ENCODE peak calls at places on chromosomes 12 and 14, in five cellular contexts. J is caudate nucleus; W is dorsolateral prefrontal cortex; M is neuronal stem cell; A is effector memory CD4-positive, alpha-beta T cell. U is an unnamed sample.

GRCh38 chr12:91361864-91362263 is 179.2 kb upstream of the DCN start:
- DNase-seq in M (peak; percentile 15), W (no peak), A (no peak), J (no peak), U (no peak)

GRCh38 chr14:103104654-103105511 is 10.4 kb downstream of the EXOC3L4 start:
- DNase-seq in A (peak; percentile 42), M (no peak), W (no peak), J (no peak), U (peak; percentile 50)

GRCh38 chr14:83874662-83875061 is 1655.3 kb upstream of the FLRT2 start:
- DNase-seq in M (no peak), W (no peak), A (no peak), J (no peak), U (no peak)

GRCh38 chr12:95859344-95859816 is 628 bp downstream of the SNRPF start:
- DNase-seq in W (no peak), A (no peak), M (peak; percentile 12), J (no peak), U (no peak)

GRCh38 chr12:65825573-65826512 is 1.6 kb downstream of the HMGA2 start:
- DNase-seq in A (no peak), W (no peak), M (peak; percentile 48), J (no peak), U (peak; percentile 21)

GRCh38 chr14:96582995-96583394 is 80.8 kb downstream of the PAPOLA start:
- DNase-seq in J (no peak), W (no peak), A (no peak), M (no peak), U (no peak)

GRCh38 chr14:23631702-23632460 is 4.3 kb upstream of the DHRS2 start:
- DNase-seq in J (peak; percentile 6), M (peak; percentile 84), A (peak; percentile 23), W (peak; percentile 73), U (peak; percentile 72)

GRCh38 chr14:70698288-70698687 is 56.6 kb downstream of the TTC9 start:
- DNase-seq in A (no peak), W (no peak), J (no peak), M (no peak), U (no peak)

DNA sequence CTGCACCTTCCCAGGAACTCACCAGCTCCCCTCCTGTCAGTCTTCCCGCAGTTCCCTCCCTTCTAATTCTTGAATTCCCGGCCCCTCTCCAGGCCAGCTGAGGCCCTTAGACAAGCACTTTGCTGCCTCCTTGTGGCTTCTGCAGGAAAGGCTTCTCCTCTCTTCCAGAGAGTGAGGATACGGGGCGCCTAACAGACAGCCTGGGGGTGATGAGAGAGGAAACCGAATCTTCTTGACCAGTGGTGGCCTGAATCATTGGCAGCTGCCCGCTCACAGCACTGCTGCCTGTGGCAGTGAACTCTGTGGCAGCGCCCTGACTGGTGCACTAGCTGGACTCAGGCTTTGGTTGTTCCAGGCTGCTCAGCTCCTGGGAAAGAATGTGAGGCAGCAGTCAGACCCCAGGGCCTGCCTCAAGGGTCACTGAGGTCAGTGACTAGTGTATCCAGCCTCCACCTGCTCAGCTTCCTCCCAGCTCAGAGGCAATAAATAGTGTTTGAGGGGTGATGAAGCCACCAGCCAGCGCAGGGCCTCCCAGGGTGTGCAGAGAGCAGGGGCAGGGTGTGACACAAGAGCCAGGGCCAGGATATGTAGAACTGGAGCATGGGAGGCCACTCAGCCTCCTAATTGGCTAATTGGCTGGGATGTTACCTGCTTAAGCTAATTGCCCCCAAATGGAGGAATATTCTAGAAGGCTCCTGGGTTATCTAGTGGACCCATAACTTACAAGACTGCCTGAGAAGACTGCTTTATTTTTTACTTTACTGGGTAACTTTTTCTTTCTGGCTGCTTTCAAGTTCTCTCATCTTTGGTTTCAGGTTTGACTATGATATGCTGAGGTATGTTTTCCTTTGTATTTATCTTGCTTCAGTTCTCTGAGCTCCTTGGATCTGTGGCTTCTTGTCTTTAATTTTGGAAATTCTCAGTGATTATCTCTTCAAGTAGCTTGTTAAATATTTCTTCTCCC is 12.9 kb upstream of the MCRS1 start:
- DNase-seq in W (peak; percentile 83), M (peak; percentile 91), A (peak; percentile 13), J (no peak), U (peak; percentile 45)
- H3K27ac ChIP-seq in W (no peak overlapping the region), M (peak overlapping the region; percentile 86), A (no peak overlapping the region), J (no peak overlapping the region), U (peak overlapping the region; percentile 45)

DNA sequence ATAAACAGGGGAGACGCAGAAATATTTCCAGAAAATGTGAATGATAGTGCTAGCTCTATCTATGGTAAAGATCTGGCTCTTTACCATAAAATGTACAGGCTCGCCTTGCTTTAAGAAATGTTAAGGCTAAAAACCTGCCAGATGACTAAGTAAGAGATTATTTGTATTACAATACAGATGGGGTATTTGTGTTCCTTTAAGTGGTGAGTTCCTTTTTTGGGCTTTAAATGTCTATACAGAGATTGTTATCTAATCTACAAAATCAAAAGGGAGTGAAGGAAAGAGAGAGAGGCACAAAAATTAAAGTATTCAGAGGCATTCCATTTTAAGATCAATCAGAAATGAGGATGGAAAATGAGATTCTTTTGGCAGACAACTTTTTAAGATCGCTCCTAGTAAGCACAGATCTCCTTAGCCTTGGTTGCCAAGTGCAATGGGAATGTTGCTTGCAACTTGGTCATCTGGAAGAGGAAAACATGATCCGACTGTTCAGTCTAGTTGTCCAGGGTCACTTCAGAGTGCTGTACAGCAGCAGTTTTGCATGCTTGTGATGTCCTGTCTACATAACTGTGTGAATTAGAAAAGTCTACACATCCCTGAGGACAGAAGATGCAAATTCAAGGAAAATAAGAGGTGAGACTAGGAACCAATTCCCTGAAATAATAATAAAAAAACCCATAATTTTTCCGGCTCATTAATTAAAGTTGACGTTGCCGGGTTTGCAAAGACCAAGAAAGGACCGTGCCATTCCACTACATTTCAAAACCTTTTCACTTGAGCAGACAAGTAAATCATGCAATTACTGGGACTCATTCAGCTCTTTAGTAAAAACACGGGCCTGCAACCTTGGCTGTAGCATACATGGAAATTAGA is 380.8 kb downstream of the EGLN3 start:
- DNase-seq in W (no peak), J (no peak), A (no peak), M (no peak), U (no peak)
- H3K27ac ChIP-seq in W (peak overlapping the region; percentile 75), J (peak overlapping the region; percentile 34), A (no peak overlapping the region), M (no peak overlapping the region), U (no peak overlapping the region)

GRCh38 chr14:64939817-64940190 is 2.7 kb downstream of the GPX2 start:
- DNase-seq in M (no peak), J (no peak), W (no peak), A (no peak), U (no peak)
- H3K27ac ChIP-seq in M (no peak overlapping the region), J (no peak overlapping the region), W (no peak overlapping the region), A (no peak overlapping the region), U (no peak overlapping the region)

DNA sequence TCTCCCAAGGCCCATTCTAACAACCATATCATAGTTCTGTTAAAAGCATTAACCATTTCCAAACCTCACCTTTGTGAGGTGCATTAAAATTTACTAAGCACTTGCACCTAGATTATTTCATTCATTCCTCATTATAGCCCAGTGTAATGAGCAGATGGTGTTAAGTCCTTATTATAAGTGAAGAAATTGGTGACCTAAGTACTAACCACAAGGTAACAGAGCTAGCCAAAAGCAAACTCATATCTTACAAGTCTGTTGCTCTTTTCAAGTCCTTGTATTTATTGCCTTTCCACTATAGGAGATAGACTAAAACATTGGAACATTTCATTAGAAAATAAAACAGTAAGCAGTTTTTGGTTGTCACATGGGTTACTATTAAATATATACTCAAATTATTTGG is 49.7 kb downstream of the TDP1 start:
- DNase-seq in M (no peak), J (no peak), W (no peak), A (no peak), U (no peak)
- H3K27ac ChIP-seq in M (no peak overlapping the region), J (no peak overlapping the region), W (no peak overlapping the region), A (no peak overlapping the region), U (no peak overlapping the region)

GRCh38 chr14:89247457-89248122 is 169.4 kb downstream of the FOXN3 start:
- DNase-seq in W (no peak), A (no peak), J (no peak), M (no peak), U (no peak)

GRCh38 chr14:89249972-89250371 is 167.1 kb downstream of the FOXN3 start:
- DNase-seq in J (no peak), A (no peak), M (no peak), W (no peak), U (no peak)

GRCh38 chr14:89251066-89251465 is 166.0 kb downstream of the FOXN3 start:
- DNase-seq in W (no peak), M (no peak), J (no peak), A (no peak), U (no peak)

GRCh38 chr14:89248430-89249295 is 168.4 kb downstream of the FOXN3 start:
- DNase-seq in J (no peak), W (no peak), A (no peak), M (no peak), U (no peak)

DNA sequence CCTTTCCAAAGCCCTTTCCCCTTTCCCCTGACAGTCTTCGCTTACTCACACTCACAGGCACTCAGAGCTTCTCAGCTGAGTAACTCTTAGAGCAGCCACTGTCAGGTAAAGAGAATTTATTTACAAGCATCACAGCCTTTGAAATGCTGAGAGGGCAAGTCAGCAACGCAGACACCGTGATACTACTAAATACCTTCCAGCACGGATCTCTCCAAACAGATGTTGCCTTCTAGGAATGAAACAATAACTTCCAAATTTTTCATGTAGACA is 167.8 kb downstream of the FOXN3 start:
- DNase-seq in J (no peak), W (no peak), A (no peak), M (no peak), U (no peak)
- H3K27ac ChIP-seq in J (no peak overlapping the region), W (no peak overlapping the region), A (no peak overlapping the region), M (no peak overlapping the region), U (no peak overlapping the region)

GRCh38 chr14:21440857-21441256 is 15.1 kb downstream of the CHD8 start:
- DNase-seq in W (no peak), J (no peak), M (no peak), A (no peak), U (no peak)
- H3K27ac ChIP-seq in W (no peak overlapping the region), J (no peak overlapping the region), M (no peak overlapping the region), A (no peak overlapping the region), U (no peak overlapping the region)

DNA sequence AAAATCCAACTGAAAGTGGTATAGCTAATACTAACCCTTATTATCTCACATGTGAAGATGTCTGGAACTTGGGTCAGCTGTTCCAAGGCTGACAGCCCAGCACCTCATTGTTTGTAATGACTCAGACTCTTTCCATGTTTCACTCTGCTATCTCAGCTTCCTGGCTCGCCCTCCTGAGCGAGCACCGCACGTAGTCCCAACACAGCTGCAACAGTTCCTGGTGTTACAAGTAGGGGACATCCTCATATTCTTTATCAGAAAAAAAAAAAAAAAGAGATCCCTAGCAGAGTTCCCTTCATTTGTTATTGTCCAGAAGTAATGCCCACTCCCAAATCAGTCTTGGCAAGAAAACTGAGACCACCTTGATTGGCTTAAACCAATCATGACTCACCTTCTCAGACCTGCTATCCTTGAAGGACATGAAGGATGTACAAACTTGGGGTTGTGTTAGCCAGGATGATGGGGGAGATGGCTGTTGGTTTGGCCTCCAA is 92.5 kb downstream of the ADCK1 start:
- DNase-seq in W (no peak), A (no peak), M (no peak), J (no peak), U (peak; percentile 29)
- H3K27ac ChIP-seq in W (no peak overlapping the region), A (no peak overlapping the region), M (no peak overlapping the region), J (no peak overlapping the region), U (no peak overlapping the region)

U was measured in heart right ventricle.